ENCODE peak calls at places on chromosomes 2 and 18, in ten cellular contexts. N, Z, U, X, E, S, H, W, O and J are unnamed samples.

GRCh38 chr2:100643906-100644501 is 81.2 kb downstream of the PDCL3 start:
- DNase-seq in E (no peak), X (no peak), S (no peak), U (no peak), H (no peak), Z (peak; percentile 17), N (no peak), W (no peak), O (no peak), J (no peak)

GRCh38 chr2:68365087-68365486 is at the start of gene PLEK:
- DNase-seq in H (peak; percentile 62), O (peak; percentile 53), W (peak; percentile 65), E (peak; percentile 10), X (no peak), N (no peak), Z (no peak), S (no peak), U (no peak), J (no peak)

GRCh38 chr18:76384861-76385680 is 110.0 kb downstream of the ZNF516 start:
- DNase-seq in W (no peak), U (no peak), E (peak; percentile 6), Z (no peak), N (no peak), S (no peak), X (no peak), O (no peak), H (no peak), J (no peak)

GRCh38 chr2:239789711-239790110 is 235.4 kb downstream of the NDUFA10 start:
- DNase-seq in N (no peak), X (no peak), S (no peak), U (no peak), Z (no peak), E (no peak), H (no peak), O (no peak), W (peak; percentile 8), J (no peak)

GRCh38 chr2:174535757-174536703 is 49.2 kb upstream of the GPR155 start:
- DNase-seq in Z (no peak), U (no peak), X (no peak), N (no peak), S (no peak), E (no peak), H (no peak), O (peak; percentile 32), W (no peak), J (peak; percentile 71)

GRCh38 chr2:110874565-110875383 is 142.4 kb downstream of the ACOXL start:
- DNase-seq in E (no peak), Z (no peak), U (no peak), O (no peak), W (no peak), S (no peak), N (no peak), X (no peak), H (no peak), J (no peak)

GRCh38 chr18:34592961-34593382 is 117.1 kb upstream of the DTNA start:
- DNase-seq in S (peak; percentile 74), W (peak; percentile 39), H (peak; percentile 25), N (peak; percentile 47), E (peak; percentile 23), O (peak; percentile 19), U (peak; percentile 5), Z (no peak), X (no peak), J (no peak)

GRCh38 chr18:14974576-14974975 is 226.6 kb downstream of the ANKRD30B start:
- DNase-seq in N (no peak), E (no peak), W (no peak), U (no peak), H (no peak), Z (no peak), X (no peak), S (no peak), O (peak; percentile 8), J (no peak)

GRCh38 chr2:238727585-238728321 is 120.1 kb upstream of the TWIST2 start:
- DNase-seq in E (peak; percentile 46), S (peak; percentile 81), H (no peak), O (peak; percentile 49), Z (no peak), W (peak; percentile 77), U (no peak), N (no peak), X (peak; percentile 33), J (no peak)

GRCh38 chr18:3451989-3452749 is 2.2 kb downstream of the TGIF1 start:
- DNase-seq in W (peak; percentile 49), E (peak; percentile 67), Z (peak; percentile 7), U (peak; percentile 31), N (peak; percentile 53), O (peak; percentile 62), H (peak; percentile 84), S (peak; percentile 75), X (no peak), J (no peak)

GRCh38 chr2:189698020-189698887 is 23.8 kb downstream of the ANKAR start:
- DNase-seq in W (peak; percentile 36), X (peak; percentile 22), Z (peak; percentile 14), U (no peak), E (no peak), H (no peak), S (peak; percentile 70), N (no peak), O (peak; percentile 33), J (peak; percentile 81)

GRCh38 chr18:2655954-2656236 is 369 bp downstream of the SMCHD1 start:
- DNase-seq in W (peak; percentile 30), U (no peak), S (peak; percentile 42), H (no peak), Z (no peak), X (no peak), O (no peak), N (no peak), E (no peak), J (no peak)

GRCh38 chr18:74284501-74285004 is 7.2 kb downstream of the CYB5A start:
- DNase-seq in S (peak; percentile 42), Z (no peak), H (no peak), U (no peak), E (peak; percentile 34), W (no peak), X (no peak), O (no peak), N (no peak), J (no peak)

GRCh38 chr2:209671280-209671679 is 100.4 kb upstream of the UNC80 start:
- DNase-seq in N (no peak), H (no peak), O (no peak), E (no peak), S (no peak), W (no peak), X (no peak), U (no peak), Z (no peak), J (no peak)

GRCh38 chr2:11409184-11409959 is 56.6 kb downstream of the E2F6 start:
- DNase-seq in N (no peak), W (no peak), Z (no peak), S (no peak), X (no peak), H (no peak), O (no peak), U (no peak), E (no peak), J (no peak)

GRCh38 chr2:182668671-182669070 is 47.4 kb upstream of the DNAJC10 start:
- DNase-seq in E (no peak), U (no peak), X (no peak), O (no peak), N (no peak), W (no peak), H (no peak), Z (no peak), S (no peak), J (peak; percentile 42)

GRCh38 chr2:72147303-72147970 is at the start of gene CYP26B1:
- DNase-seq in X (no peak), Z (no peak), E (peak; percentile 12), N (peak; percentile 68), O (no peak), U (no peak), H (no peak), S (no peak), W (no peak), J (no peak)

GRCh38 chr2:82316573-82317371 is 2012.2 kb upstream of the LRRTM1 start:
- DNase-seq in X (no peak), H (no peak), O (no peak), W (no peak), S (peak; percentile 5), N (no peak), Z (no peak), U (no peak), E (no peak), J (peak; percentile 63)

GRCh38 chr2:113282747-113283533 is 4.2 kb upstream of the PAX8 start:
- DNase-seq in X (peak; percentile 73), N (peak; percentile 25), W (peak; percentile 55), H (peak; percentile 73), S (peak; percentile 30), E (no peak), U (no peak), Z (no peak), O (peak; percentile 47), J (no peak)
- TF ChIP-seq CTCF in X (peak; percentile 48), N (no peak), W (peak; percentile 23), H (no peak), S (no peak), E (no peak), U (no peak), Z (no peak), O (no peak), J (no peak)

GRCh38 chr18:50982802-50983179 is 15.0 kb downstream of the ELAC1 start:
- DNase-seq in U (no peak), N (no peak), H (no peak), E (no peak), O (no peak), S (peak; percentile 46), W (no peak), Z (no peak), X (no peak), J (peak; percentile 79)
- TF ChIP-seq CTCF in U (no peak), N (no peak), H (no peak), E (no peak), O (no peak), S (no peak), W (no peak), Z (no peak), X (no peak), J (peak; percentile 29)

DNA sequence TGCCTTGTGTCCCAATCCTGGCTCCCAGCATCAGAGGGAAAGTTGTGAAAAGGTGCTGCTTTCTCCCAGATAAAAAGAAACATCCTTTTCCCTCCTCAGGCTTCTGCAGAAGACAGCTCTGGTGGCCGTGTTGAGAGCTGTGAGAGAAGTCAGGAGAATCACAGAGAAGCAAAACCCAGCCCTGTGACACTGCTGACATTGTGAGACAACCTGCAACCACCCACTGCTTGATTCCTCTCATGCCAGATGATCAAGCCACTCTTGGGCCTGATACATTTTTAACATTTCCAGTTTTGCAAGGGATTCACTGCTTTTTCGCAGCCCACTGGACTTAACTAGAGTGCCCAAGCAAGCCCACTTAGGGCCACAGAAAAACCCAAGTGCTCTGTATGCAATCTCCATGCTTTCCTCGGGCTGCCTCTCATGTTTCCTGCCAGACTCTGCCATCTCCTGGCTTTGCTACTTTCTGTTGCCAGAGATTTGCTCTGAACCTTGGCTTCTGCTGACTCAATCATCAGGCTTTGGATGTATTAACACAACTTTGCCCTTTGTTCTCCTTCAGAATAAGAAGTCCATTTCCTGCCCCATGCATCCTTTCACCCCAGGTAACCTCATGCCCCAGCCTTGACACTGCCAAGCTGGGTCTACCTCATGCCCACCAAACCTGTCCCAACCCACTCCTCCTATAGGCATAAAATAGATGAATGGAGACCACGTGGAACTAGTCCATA is 24.9 kb upstream of the TTR start:
- DNase-seq in X (no peak), E (no peak), S (no peak), O (no peak), U (no peak), Z (no peak), N (no peak), W (no peak), H (no peak), J (no peak)
- TF ChIP-seq CTCF in X (no peak), E (no peak), S (no peak), O (no peak), U (no peak), Z (no peak), N (no peak), W (no peak), H (no peak), J (no peak)

GRCh38 chr2:184644685-184645084 is 46.4 kb downstream of the ZNF804A start:
- DNase-seq in Z (no peak), S (peak; percentile 56), O (no peak), U (no peak), W (no peak), X (no peak), H (no peak), N (no peak), E (no peak), J (no peak)
- TF ChIP-seq CTCF in Z (no peak), S (no peak), O (no peak), U (no peak), W (no peak), X (no peak), H (no peak), N (no peak), E (no peak), J (no peak)